ENCODE peak calls at places on chromosomes 1 and 21, in nine cellular contexts. Z, T, V, K, S, O, I, M and J are unnamed samples.

GRCh38 chr1:90746857-90747256 is 29.8 kb upstream of the BARHL2 start:
- DNase-seq in S (no peak), K (no peak), I (no peak), V (no peak), T (no peak), O (no peak), M (no peak), Z (no peak), J (no peak)

GRCh38 chr1:199809311-199809710 is 218.2 kb upstream of the NR5A2 start:
- DNase-seq in Z (no peak), O (no peak), S (no peak), K (no peak), M (no peak), I (no peak), V (no peak), T (no peak), J (no peak)

GRCh38 chr1:31937300-31938183 is 626 bp downstream of the PTP4A2 start:
- DNase-seq in O (peak), Z (peak), S (peak), M (no peak), V (peak), K (peak), T (peak), I (peak), J (peak)

GRCh38 chr1:64608015-64608650 is 136.7 kb upstream of the RAVER2 start:
- DNase-seq in Z (no peak), T (no peak), I (no peak), S (no peak), V (no peak), K (no peak), O (no peak), M (no peak), J (no peak)

GRCh38 chr21:32335601-32336575 is 37.2 kb downstream of the MRAP start:
- DNase-seq in T (no peak), Z (no peak), M (no peak), S (no peak), I (no peak), K (peak), V (no peak), O (no peak), J (no peak)

GRCh38 chr1:41846595-41846994 is 72.1 kb downstream of the HIVEP3 start:
- DNase-seq in Z (no peak), M (peak), S (no peak), T (no peak), K (no peak), O (peak), V (peak), I (no peak), J (no peak)

GRCh38 chr1:53971718-53972117 is 25.6 kb downstream of the LRRC42 start:
- DNase-seq in Z (no peak), V (peak), K (no peak), S (no peak), M (no peak), I (no peak), T (no peak), O (no peak), J (no peak)

GRCh38 chr1:235533476-235534168 is 29.4 kb upstream of the B3GALNT2 start:
- DNase-seq in Z (no peak), O (no peak), K (no peak), I (no peak), S (no peak), V (peak), T (no peak), M (peak), J (no peak)

GRCh38 chr1:159839135-159839849 is 12.6 kb downstream of the SLAMF8 start:
- DNase-seq in Z (no peak), I (no peak), K (no peak), O (no peak), V (no peak), T (no peak), M (no peak), S (no peak), J (no peak)

GRCh38 chr1:184753608-184754478 is 815 bp downstream of the EDEM3 start:
- DNase-seq in Z (peak), V (peak), I (peak), K (peak), M (peak), O (no peak), T (no peak), S (peak), J (peak)

GRCh38 chr1:203663820-203664219 is 37.2 kb downstream of the ATP2B4 start:
- DNase-seq in O (peak), Z (no peak), S (no peak), I (no peak), M (peak), T (no peak), K (no peak), V (peak), J (no peak)

GRCh38 chr1:97571760-97572159 is 349.1 kb downstream of the DPYD start:
- DNase-seq in I (no peak), O (no peak), Z (no peak), M (no peak), T (no peak), K (no peak), S (no peak), V (no peak), J (no peak)

GRCh38 chr1:6106321-6106731 is 60.6 kb downstream of the KCNAB2 start:
- DNase-seq in T (no peak), I (no peak), Z (peak), S (no peak), K (no peak), O (no peak), M (no peak), V (no peak), J (no peak)

GRCh38 chr1:67299296-67299695 is 8.4 kb upstream of the IL12RB2 start:
- DNase-seq in T (no peak), K (no peak), I (no peak), M (peak), Z (no peak), O (no peak), V (no peak), S (no peak), J (no peak)

GRCh38 chr1:42163536-42164503 is 725 bp downstream of the GUCA2A start:
- DNase-seq in Z (no peak), K (no peak), O (no peak), S (no peak), M (no peak), T (no peak), V (no peak), I (no peak), J (no peak)

GRCh38 chr1:154502066-154502741 is at the start of the genes SHE and TDRD10:
- DNase-seq in S (peak), K (peak), V (no peak), Z (peak), M (no peak), T (no peak), O (no peak), I (no peak), J (no peak)

GRCh38 chr1:147095691-147096090 is 76.6 kb downstream of the PRKAB2 start:
- DNase-seq in T (no peak), Z (no peak), V (no peak), S (no peak), M (no peak), O (no peak), I (no peak), K (no peak), J (no peak)

GRCh38 chr1:44907909-44908308 is 64.9 kb upstream of the PTCH2 start:
- DNase-seq in Z (no peak), I (no peak), T (no peak), M (no peak), O (no peak), V (no peak), K (no peak), S (no peak), J (no peak)

GRCh38 chr21:34545079-34545884 is 33.3 kb upstream of the KCNE1 start:
- DNase-seq in Z (peak), O (peak), K (no peak), M (peak), I (no peak), V (peak), S (no peak), T (no peak), J (peak)

GRCh38 chr21:34606621-34607020 is 8.3 kb downstream of the RCAN1 start:
- DNase-seq in M (no peak), I (no peak), Z (no peak), T (no peak), K (no peak), S (no peak), V (no peak), O (no peak), J (no peak)

GRCh38 chr1:206784471-206784903 is 12.2 kb upstream of the IL10 start:
- DNase-seq in T (no peak), K (no peak), M (no peak), Z (no peak), O (no peak), V (no peak), S (no peak), I (peak), J (no peak)

GRCh38 chr1:3620708-3621107 is 4.1 kb upstream of the TPRG1L start:
- DNase-seq in Z (no peak), M (no peak), V (no peak), I (no peak), O (no peak), T (no peak), S (no peak), K (no peak), J (no peak)

GRCh38 chr1:16158025-16158424 is 2.2 kb upstream of the EPHA2 start:
- DNase-seq in I (peak), T (no peak), S (no peak), V (no peak), O (no peak), Z (no peak), K (no peak), M (no peak), J (no peak)

GRCh38 chr1:234597894-234598293 is 12.1 kb downstream of the IRF2BP2 start:
- DNase-seq in I (peak), S (no peak), Z (peak), M (peak), O (peak), V (peak), T (peak), K (no peak), J (peak)

GRCh38 chr1:236064674-236065508 is at the start of gene NID1:
- DNase-seq in T (peak), I (no peak), V (peak), O (no peak), K (peak), S (peak), Z (peak), M (peak), J (peak)

GRCh38 chr1:168116327-168116799 is 20.4 kb downstream of the GPR161 start:
- DNase-seq in O (no peak), K (no peak), Z (no peak), T (no peak), I (no peak), V (no peak), S (no peak), M (no peak), J (no peak)

GRCh38 chr1:178953034-178953433 is 72.7 kb upstream of the FAM20B start:
- DNase-seq in O (no peak), S (no peak), T (no peak), I (no peak), Z (peak), M (no peak), V (no peak), K (no peak), J (no peak)

GRCh38 chr1:186214816-186215215 is 160.2 kb downstream of the TPR start:
- DNase-seq in M (no peak), K (no peak), O (no peak), S (no peak), V (no peak), T (no peak), I (no peak), Z (no peak), J (no peak)

GRCh38 chr1:17004466-17005364 is 7.0 kb downstream of the ATP13A2 start:
- DNase-seq in M (no peak), O (no peak), T (no peak), I (no peak), V (no peak), K (peak), Z (no peak), S (no peak), J (peak)

GRCh38 chr1:99782397-99782796 is 16.0 kb upstream of the FRRS1 start:
- DNase-seq in V (no peak), S (no peak), I (no peak), T (no peak), Z (no peak), K (no peak), M (no peak), O (no peak), J (no peak)

GRCh38 chr1:1355376-1355775 is 3.0 kb downstream of the MXRA8 start:
- DNase-seq in M (no peak), I (no peak), K (no peak), Z (peak), O (no peak), S (peak), V (peak), T (no peak), J (no peak)

GRCh38 chr1:202023033-202023433 is 12.6 kb downstream of the ELF3 start:
- DNase-seq in I (no peak), T (peak), S (no peak), V (no peak), O (peak), Z (no peak), M (peak), K (no peak), J (no peak)

GRCh38 chr1:241985787-241986186 is 13.1 kb downstream of the MAP1LC3C start:
- DNase-seq in K (peak), I (no peak), S (peak), V (peak), T (peak), Z (no peak), O (no peak), M (peak), J (peak)

GRCh38 chr1:171582589-171582988 is 39.5 kb upstream of the MYOCOS start:
- DNase-seq in Z (no peak), O (no peak), S (no peak), M (no peak), I (no peak), T (no peak), V (no peak), K (no peak), J (no peak)

GRCh38 chr1:76198452-76198851 is 123.9 kb downstream of the ST6GALNAC3 start:
- DNase-seq in V (no peak), I (no peak), T (no peak), K (no peak), M (no peak), O (no peak), Z (no peak), S (no peak), J (no peak)

GRCh38 chr1:67162954-67163353 is 3.3 kb upstream of the IL23R start:
- DNase-seq in O (peak), M (peak), T (no peak), S (no peak), K (no peak), V (peak), Z (no peak), I (peak), J (no peak)

GRCh38 chr1:208639382-208639781 is 395.2 kb upstream of the PLXNA2 start:
- DNase-seq in S (no peak), I (no peak), V (no peak), K (no peak), O (no peak), T (no peak), Z (no peak), M (no peak), J (no peak)

GRCh38 chr1:244242446-244242845 is 191.4 kb downstream of the ZBTB18 start:
- DNase-seq in I (no peak), Z (no peak), S (no peak), T (no peak), O (no peak), K (no peak), V (no peak), M (no peak), J (no peak)